ENCODE peak calls at places on chromosomes 2 and 18, in ten cellular contexts. O is ovary; Z is nucleus accumbens; F is AG08396; V is CD4-positive, alpha-beta T cell; Y is stimulated activated naive CD4-positive, alpha-beta T cell; H is LNCaP clone FGC; G is NCI-H1930; J is activated T-helper 1 cell treated with Interleukin-2 at 50 U/mL for 16 hours; C is CD8-positive, alpha-beta memory T cell. E is an unnamed sample.
A peak's percentile ranks its signal among the peaks of the same experiment; 100 is the strongest.

GRCh38 chr2:103153580-103153979 is 391.7 kb downstream of the TMEM182 start:
- DNase-seq in O (no peak), Z (no peak), F (no peak), V (no peak), Y (no peak), H (no peak), G (no peak), J (no peak), C (no peak), E (no peak)

GRCh38 chr18:50658601-50659000 is 98.7 kb downstream of the MAPK4 start:
- DNase-seq in O (no peak), Z (no peak), F (no peak), V (no peak), Y (no peak), H (no peak), G (no peak), J (no peak), C (no peak), E (no peak)

GRCh38 chr2:176172748-176173586 is 15.5 kb upstream of the HOXD1 start:
- DNase-seq in O (no peak), Z (no peak), F (no peak), V (no peak), Y (no peak), H (no peak), G (no peak), J (no peak), C (no peak), E (no peak)

GRCh38 chr2:187215576-187216240 is 232.3 kb downstream of the CALCRL start:
- DNase-seq in O (no peak), Z (no peak), F (no peak), V (no peak), Y (no peak), H (no peak), G (no peak), J (no peak), C (no peak), E (no peak)

GRCh38 chr18:28065031-28065792 is 111.7 kb downstream of the CDH2 start:
- DNase-seq in O (no peak), Z (no peak), F (peak; percentile 35), V (no peak), Y (no peak), H (no peak), G (no peak), J (no peak), C (no peak), E (peak; percentile 38)

GRCh38 chr2:216603884-216604245 is 29.4 kb upstream of the IGFBP2 start:
- DNase-seq in O (no peak), Z (no peak), F (no peak), V (no peak), Y (no peak), H (no peak), G (no peak), J (no peak), C (no peak), E (no peak)

GRCh38 chr2:214066847-214067246 is 344.0 kb upstream of the VWC2L start:
- DNase-seq in O (no peak), Z (no peak), F (no peak), V (no peak), Y (no peak), H (no peak), G (no peak), J (no peak), C (no peak), E (no peak)

GRCh38 chr2:73896362-73897239 is 3.8 kb downstream of the ACTG2 start:
- DNase-seq in O (no peak), Z (no peak), F (peak; percentile 67), V (peak; percentile 6), Y (peak; percentile 1), H (no peak), G (no peak), J (no peak), C (peak; percentile 37), E (no peak)

GRCh38 chr2:197675711-197676188 is 363 bp upstream of the RFTN2 start:
- DNase-seq in O (peak; percentile 23), Z (peak; percentile 13), F (peak; percentile 41), V (no peak), Y (no peak), H (no peak), G (no peak), J (no peak), C (no peak), E (peak; percentile 40)

GRCh38 chr2:138391956-138392355 is 109.6 kb upstream of the SPOPL start:
- DNase-seq in O (no peak), Z (no peak), F (no peak), V (no peak), Y (no peak), H (no peak), G (no peak), J (no peak), C (no peak), E (no peak)

GRCh38 chr2:216696751-216697560 is 1.6 kb upstream of the IGFBP5 start:
- DNase-seq in O (peak; percentile 20), Z (peak; percentile 22), F (no peak), V (no peak), Y (no peak), H (no peak), G (peak; percentile 15), J (no peak), C (no peak), E (no peak)

GRCh38 chr2:230411484-230412368 is 4.3 kb upstream of the SP100 start:
- DNase-seq in O (peak; percentile 76), Z (peak; percentile 6), F (peak; percentile 87), V (peak; percentile 44), Y (peak; percentile 51), H (no peak), G (peak; percentile 18), J (peak; percentile 55), C (peak; percentile 66), E (peak; percentile 41)

GRCh38 chr2:105734762-105735538 is 9.8 kb upstream of the NCK2 start:
- DNase-seq in O (no peak), Z (no peak), F (peak; percentile 36), V (no peak), Y (no peak), H (no peak), G (no peak), J (no peak), C (no peak), E (no peak)

GRCh38 chr2:102792538-102793208 is 30.8 kb downstream of the TMEM182 start:
- DNase-seq in O (no peak), Z (no peak), F (no peak), V (no peak), Y (no peak), H (no peak), G (no peak), J (no peak), C (no peak), E (no peak)

GRCh38 chr2:76197842-76198448 is 487.2 kb upstream of the GCFC2 start:
- DNase-seq in O (peak; percentile 17), Z (no peak), F (peak; percentile 13), V (no peak), Y (no peak), H (peak; percentile 32), G (no peak), J (no peak), C (no peak), E (peak; percentile 64)

GRCh38 chr18:53567935-53568574 is 656.4 kb downstream of the MBD2 start:
- DNase-seq in O (no peak), Z (no peak), F (peak; percentile 8), V (no peak), Y (no peak), H (peak; percentile 1), G (peak; percentile 32), J (no peak), C (no peak), E (peak; percentile 26)

E was measured in neuronal stem cell.